ENCODE peak calls at places on chromosomes 13 and 19, in six cellular contexts. One of them, this sample, is unnamed.

GRCh38 chr13:40464349-40464748 is 202.1 kb downstream of the FOXO1 start:
- DNase-seq in neural progenitor cell: no peak
- DNase-seq in endodermal cell: no peak
- DNase-seq in endothelial cell of umbilical vein: no peak
- DNase-seq in fibroblast of lung: no peak
- DNase-seq in IMR-90: no peak
- DNase-seq in this sample: no peak

GRCh38 chr19:44570603-44570983 is 41.1 kb upstream of the CEACAM20 start:
- DNase-seq in neural progenitor cell: no peak
- DNase-seq in endodermal cell: no peak
- DNase-seq in endothelial cell of umbilical vein: no peak
- DNase-seq in fibroblast of lung: no peak
- DNase-seq in IMR-90: no peak
- DNase-seq in this sample: no peak

GRCh38 chr13:107585466-107585865 is 629.9 kb downstream of the LIG4 start:
- DNase-seq in neural progenitor cell: no peak
- DNase-seq in endodermal cell: no peak
- DNase-seq in endothelial cell of umbilical vein: peak; percentile 78
- DNase-seq in fibroblast of lung: peak; percentile 21
- DNase-seq in IMR-90: peak; percentile 46
- DNase-seq in this sample: peak; percentile 7

GRCh38 chr13:81171065-81171647 is 830.2 kb upstream of the SPRY2 start:
- DNase-seq in neural progenitor cell: peak; percentile 18
- DNase-seq in endodermal cell: no peak
- DNase-seq in endothelial cell of umbilical vein: peak; percentile 32
- DNase-seq in fibroblast of lung: peak; percentile 3
- DNase-seq in IMR-90: no peak
- DNase-seq in this sample: peak; percentile 72

GRCh38 chr13:99610702-99611289 is 109.5 kb downstream of the TM9SF2 start:
- DNase-seq in neural progenitor cell: no peak
- DNase-seq in endodermal cell: no peak
- DNase-seq in endothelial cell of umbilical vein: no peak
- DNase-seq in fibroblast of lung: no peak
- DNase-seq in IMR-90: no peak
- DNase-seq in this sample: no peak

GRCh38 chr13:20360041-20360491 is 127.9 kb upstream of the GJB6 start:
- DNase-seq in neural progenitor cell: no peak
- DNase-seq in endodermal cell: no peak
- DNase-seq in endothelial cell of umbilical vein: no peak
- DNase-seq in fibroblast of lung: peak; percentile 88
- DNase-seq in IMR-90: peak; percentile 43
- DNase-seq in this sample: peak; percentile 4

GRCh38 chr13:76936736-76937135 is 11.6 kb upstream of the ACOD1 start:
- DNase-seq in neural progenitor cell: no peak
- DNase-seq in endodermal cell: no peak
- DNase-seq in endothelial cell of umbilical vein: no peak
- DNase-seq in fibroblast of lung: peak; percentile 10
- DNase-seq in IMR-90: no peak
- DNase-seq in this sample: no peak

GRCh38 chr19:11673608-11674041 is 65.1 kb downstream of the ZNF823 start:
- DNase-seq in neural progenitor cell: peak; percentile 91
- DNase-seq in endodermal cell: peak; percentile 93
- DNase-seq in endothelial cell of umbilical vein: peak; percentile 81
- DNase-seq in fibroblast of lung: peak; percentile 47
- DNase-seq in IMR-90: peak; percentile 55
- DNase-seq in this sample: peak; percentile 87

GRCh38 chr19:40718774-40719391 is 2.0 kb downstream of the ITPKC start:
- DNase-seq in neural progenitor cell: peak; percentile 46
- DNase-seq in endodermal cell: peak; percentile 78
- DNase-seq in endothelial cell of umbilical vein: peak; percentile 49
- DNase-seq in fibroblast of lung: peak; percentile 54
- DNase-seq in IMR-90: peak; percentile 40
- DNase-seq in this sample: peak; percentile 75

GRCh38 chr13:97139704-97140103 is 82.4 kb upstream of the MBNL2 start:
- DNase-seq in neural progenitor cell: no peak
- DNase-seq in endodermal cell: peak; percentile 57
- DNase-seq in endothelial cell of umbilical vein: no peak
- DNase-seq in fibroblast of lung: no peak
- DNase-seq in IMR-90: no peak
- DNase-seq in this sample: no peak

GRCh38 chr19:5225486-5226345 is 114.9 kb downstream of the PTPRS start:
- DNase-seq in neural progenitor cell: peak; percentile 39
- DNase-seq in endodermal cell: peak; percentile 83
- DNase-seq in endothelial cell of umbilical vein: no peak
- DNase-seq in fibroblast of lung: no peak
- DNase-seq in IMR-90: no peak
- DNase-seq in this sample: peak; percentile 20

GRCh38 chr19:5627395-5627904 is 4.6 kb downstream of the SAFB start:
- DNase-seq in neural progenitor cell: peak; percentile 19
- DNase-seq in endodermal cell: peak; percentile 55
- DNase-seq in endothelial cell of umbilical vein: no peak
- DNase-seq in fibroblast of lung: peak; percentile 45
- DNase-seq in IMR-90: peak; percentile 72
- DNase-seq in this sample: no peak

GRCh38 chr19:6767357-6768235 is at the start of gene SH2D3A:
- DNase-seq in neural progenitor cell: peak; percentile 96
- DNase-seq in endodermal cell: peak; percentile 99
- DNase-seq in endothelial cell of umbilical vein: peak; percentile 37
- DNase-seq in fibroblast of lung: peak; percentile 11
- DNase-seq in IMR-90: peak; percentile 15
- DNase-seq in this sample: peak; percentile 36

GRCh38 chr19:5991244-5991838 is 13.4 kb upstream of the RANBP3 start:
- DNase-seq in neural progenitor cell: no peak
- DNase-seq in endodermal cell: no peak
- DNase-seq in endothelial cell of umbilical vein: no peak
- DNase-seq in fibroblast of lung: no peak
- DNase-seq in IMR-90: no peak
- DNase-seq in this sample: no peak

GRCh38 chr13:109088101-109088500 is 458.7 kb downstream of the MYO16 start:
- DNase-seq in neural progenitor cell: no peak
- DNase-seq in endodermal cell: no peak
- DNase-seq in endothelial cell of umbilical vein: no peak
- DNase-seq in fibroblast of lung: no peak
- DNase-seq in IMR-90: no peak
- DNase-seq in this sample: peak; percentile 7

GRCh38 chr13:40688781-40689180 is 22.3 kb upstream of the FOXO1 start:
- DNase-seq in neural progenitor cell: no peak
- DNase-seq in endodermal cell: no peak
- DNase-seq in endothelial cell of umbilical vein: no peak
- DNase-seq in fibroblast of lung: no peak
- DNase-seq in IMR-90: no peak
- DNase-seq in this sample: no peak

GRCh38 chr19:53467138-53467502 is 413 bp upstream of the ZNF813 start:
- DNase-seq in neural progenitor cell: no peak
- DNase-seq in endodermal cell: no peak
- DNase-seq in endothelial cell of umbilical vein: no peak
- DNase-seq in fibroblast of lung: no peak
- DNase-seq in IMR-90: no peak
- DNase-seq in this sample: no peak

GRCh38 chr19:38210458-38210987 is 13.5 kb downstream of the DPF1 start:
- DNase-seq in neural progenitor cell: peak; percentile 97
- DNase-seq in endodermal cell: peak; percentile 93
- DNase-seq in endothelial cell of umbilical vein: no peak
- DNase-seq in fibroblast of lung: peak; percentile 17
- DNase-seq in IMR-90: peak; percentile 28
- DNase-seq in this sample: no peak

GRCh38 chr19:40304306-40304705 is 19.2 kb upstream of the AKT2 start:
- DNase-seq in neural progenitor cell: no peak
- DNase-seq in endodermal cell: no peak
- DNase-seq in endothelial cell of umbilical vein: no peak
- DNase-seq in fibroblast of lung: no peak
- DNase-seq in IMR-90: no peak
- DNase-seq in this sample: no peak

GRCh38 chr19:35903550-35904179 is 1.3 kb downstream of the HCST start:
- DNase-seq in neural progenitor cell: peak; percentile 69
- DNase-seq in endodermal cell: peak; percentile 92
- DNase-seq in endothelial cell of umbilical vein: no peak
- DNase-seq in fibroblast of lung: peak; percentile 78
- DNase-seq in IMR-90: peak; percentile 73
- DNase-seq in this sample: peak; percentile 70

GRCh38 chr19:28019371-28019770 is 1193.6 kb downstream of the UQCRFS1 start:
- DNase-seq in neural progenitor cell: no peak
- DNase-seq in endodermal cell: no peak
- DNase-seq in endothelial cell of umbilical vein: no peak
- DNase-seq in fibroblast of lung: no peak
- DNase-seq in IMR-90: no peak
- DNase-seq in this sample: no peak

GRCh38 chr19:4633140-4633967 is 6.0 kb upstream of the TNFAIP8L1 start:
- DNase-seq in neural progenitor cell: peak; percentile 70
- DNase-seq in endodermal cell: peak; percentile 91
- DNase-seq in endothelial cell of umbilical vein: peak; percentile 79
- DNase-seq in fibroblast of lung: peak; percentile 78
- DNase-seq in IMR-90: peak; percentile 85
- DNase-seq in this sample: peak; percentile 70

GRCh38 chr13:107192289-107192688 is 624.4 kb upstream of the ARGLU1 start:
- DNase-seq in neural progenitor cell: peak; percentile 6
- DNase-seq in endodermal cell: peak; percentile 58
- DNase-seq in endothelial cell of umbilical vein: no peak
- DNase-seq in fibroblast of lung: peak; percentile 60
- DNase-seq in IMR-90: peak; percentile 43
- DNase-seq in this sample: no peak

GRCh38 chr13:104593693-104594092 is 1527.5 kb upstream of the SLC10A2 start:
- DNase-seq in neural progenitor cell: no peak
- DNase-seq in endodermal cell: no peak
- DNase-seq in endothelial cell of umbilical vein: no peak
- DNase-seq in fibroblast of lung: no peak
- DNase-seq in IMR-90: no peak
- DNase-seq in this sample: no peak

GRCh38 chr13:102721800-102722231 is 27.0 kb upstream of the METTL21C start:
- DNase-seq in neural progenitor cell: no peak
- DNase-seq in endodermal cell: no peak
- DNase-seq in endothelial cell of umbilical vein: no peak
- DNase-seq in fibroblast of lung: peak; percentile 8
- DNase-seq in IMR-90: no peak
- DNase-seq in this sample: no peak

GRCh38 chr13:84630486-84630885 is 748.2 kb upstream of the SLITRK1 start:
- DNase-seq in neural progenitor cell: no peak
- DNase-seq in endodermal cell: no peak
- DNase-seq in endothelial cell of umbilical vein: no peak
- DNase-seq in fibroblast of lung: peak; percentile 88
- DNase-seq in IMR-90: no peak
- DNase-seq in this sample: no peak

GRCh38 chr19:50358483-50359431 is 6.7 kb downstream of the NAPSA start:
- DNase-seq in neural progenitor cell: no peak
- DNase-seq in endodermal cell: no peak
- DNase-seq in endothelial cell of umbilical vein: peak; percentile 69
- DNase-seq in fibroblast of lung: peak; percentile 12
- DNase-seq in IMR-90: peak; percentile 20
- DNase-seq in this sample: peak; percentile 37

DNA sequence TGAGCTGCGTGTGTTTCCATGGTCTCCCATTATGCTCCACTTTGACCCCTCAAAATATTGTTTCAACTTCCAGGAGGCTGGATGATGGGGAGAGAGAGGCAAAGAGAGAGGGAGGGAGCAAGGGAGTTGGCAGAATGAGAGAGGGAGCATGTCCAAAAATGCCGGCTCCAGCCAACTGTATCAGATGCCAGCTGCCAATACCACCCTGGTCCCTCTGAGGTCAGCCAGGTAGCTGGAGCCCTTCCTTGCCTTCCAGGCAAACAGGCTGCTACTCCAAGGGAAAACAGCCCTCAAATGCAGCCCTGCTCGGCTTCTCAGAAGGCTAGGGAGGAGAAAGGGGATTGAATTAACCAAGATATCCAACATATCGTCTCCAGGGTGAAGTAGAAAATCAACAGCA is 440.0 kb downstream of the TSHZ3 start:
- DNase-seq in neural progenitor cell: no peak
- DNase-seq in endodermal cell: no peak
- DNase-seq in endothelial cell of umbilical vein: no peak
- DNase-seq in fibroblast of lung: no peak
- DNase-seq in IMR-90: no peak
- DNase-seq in this sample: no peak
- H3K4me3 ChIP-seq in neural progenitor cell: no peak overlapping the region
- H3K4me3 ChIP-seq in endodermal cell: no peak overlapping the region
- H3K4me3 ChIP-seq in endothelial cell of umbilical vein: no peak overlapping the region
- H3K4me3 ChIP-seq in fibroblast of lung: no peak overlapping the region
- H3K4me3 ChIP-seq in IMR-90: no peak overlapping the region
- H3K4me3 ChIP-seq in this sample: no peak overlapping the region

GRCh38 chr13:35379663-35380062 is 96.8 kb downstream of the MAB21L1 start:
- DNase-seq in neural progenitor cell: no peak
- DNase-seq in endodermal cell: no peak
- DNase-seq in endothelial cell of umbilical vein: no peak
- DNase-seq in fibroblast of lung: no peak
- DNase-seq in IMR-90: no peak
- DNase-seq in this sample: no peak

DNA sequence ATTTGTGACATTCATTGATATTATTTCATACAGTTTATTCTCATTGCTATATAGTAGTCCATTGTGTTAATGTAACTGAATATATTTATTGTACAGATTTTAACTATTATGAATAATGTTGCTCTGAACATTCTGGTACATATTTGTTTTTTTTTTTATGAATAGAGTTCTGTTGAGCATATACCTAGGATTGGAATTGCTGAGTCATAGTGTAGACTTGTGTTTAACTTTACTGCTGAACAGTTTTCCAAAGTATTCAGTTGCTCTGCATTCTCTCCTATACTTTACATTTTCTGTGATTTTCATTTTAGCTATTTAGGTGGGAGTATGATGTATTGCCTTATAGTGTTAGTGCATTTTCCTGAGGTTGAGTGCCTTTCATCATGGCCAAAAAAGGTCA is 97.5 kb downstream of the MAB21L1 start:
- DNase-seq in neural progenitor cell: no peak
- DNase-seq in endodermal cell: no peak
- DNase-seq in endothelial cell of umbilical vein: peak; percentile 38
- DNase-seq in fibroblast of lung: peak; percentile 45
- DNase-seq in IMR-90: peak; percentile 19
- DNase-seq in this sample: peak; percentile 41
- H3K9ac ChIP-seq in neural progenitor cell: no peak overlapping the region
- H3K9ac ChIP-seq in endodermal cell: no peak overlapping the region
- H3K9ac ChIP-seq in endothelial cell of umbilical vein: no peak overlapping the region
- H3K9ac ChIP-seq in fibroblast of lung: no peak overlapping the region
- H3K9ac ChIP-seq in IMR-90: no peak overlapping the region
- H3K9ac ChIP-seq in this sample: no peak overlapping the region

DNA sequence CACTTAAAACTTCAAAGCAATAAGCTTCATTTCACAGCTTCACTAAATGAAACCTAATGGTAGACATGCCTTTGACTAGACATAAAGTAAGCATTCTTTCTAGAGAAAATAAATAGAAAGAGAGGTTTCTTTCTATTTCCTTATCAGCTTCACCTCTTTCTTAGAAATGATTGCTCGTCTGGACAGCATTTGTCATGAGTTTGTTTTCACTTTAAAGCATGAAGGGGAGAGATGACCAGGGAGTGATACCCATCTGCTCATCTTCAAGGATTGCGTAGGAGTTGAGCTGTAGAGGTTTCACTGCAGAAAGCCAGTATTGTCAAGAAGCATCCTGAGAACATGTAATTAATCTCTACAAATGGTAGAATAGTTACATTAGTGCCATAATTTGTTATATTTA is 61.3 kb downstream of the COL4A2 start:
- DNase-seq in neural progenitor cell: no peak
- DNase-seq in endodermal cell: no peak
- DNase-seq in endothelial cell of umbilical vein: no peak
- DNase-seq in fibroblast of lung: no peak
- DNase-seq in IMR-90: peak; percentile 62
- DNase-seq in this sample: no peak
- H3K4me1 ChIP-seq in neural progenitor cell: peaks cover 12% of the 10 kb centered on the region
- H3K4me1 ChIP-seq in endodermal cell: no peaks in the 10 kb centered on the region
- H3K4me1 ChIP-seq in endothelial cell of umbilical vein: peaks cover 39% of the 10 kb centered on the region
- H3K4me1 ChIP-seq in fibroblast of lung: no peaks in the 10 kb centered on the region
- H3K4me1 ChIP-seq in IMR-90: peaks cover 14% of the 10 kb centered on the region
- H3K4me1 ChIP-seq in this sample: peaks cover 12% of the 10 kb centered on the region

GRCh38 chr13:71515639-71516038 is 351.4 kb downstream of the DACH1 start:
- DNase-seq in neural progenitor cell: no peak
- DNase-seq in endodermal cell: no peak
- DNase-seq in endothelial cell of umbilical vein: peak; percentile 22
- DNase-seq in fibroblast of lung: no peak
- DNase-seq in IMR-90: no peak
- DNase-seq in this sample: no peak
- H3K4me3 ChIP-seq in neural progenitor cell: no peak overlapping the region
- H3K4me3 ChIP-seq in endodermal cell: no peak overlapping the region
- H3K4me3 ChIP-seq in endothelial cell of umbilical vein: no peak overlapping the region
- H3K4me3 ChIP-seq in fibroblast of lung: no peak overlapping the region
- H3K4me3 ChIP-seq in IMR-90: no peak overlapping the region
- H3K4me3 ChIP-seq in this sample: no peak overlapping the region